ENCODE peak calls at places on chromosomes 1 and 21, in ten cellular contexts. One of them, this sample, is unnamed.

GRCh38 chr1:76944942-76945341 is 77.7 kb downstream of the ST6GALNAC5 start:
- DNase-seq in GM23338: no peak
- DNase-seq in HCT116: no peak
- DNase-seq in right atrium auricular region: no peak
- DNase-seq in heart left ventricle: no peak
- DNase-seq in psoas muscle: no peak
- DNase-seq in CD8-positive, alpha-beta T cell: no peak
- DNase-seq in keratinocyte: no peak
- DNase-seq in foreskin keratinocyte: no peak
- DNase-seq in right lobe of liver: no peak
- DNase-seq in this sample: no peak

GRCh38 chr1:205668951-205669340 is 11.4 kb downstream of the SLC45A3 start:
- DNase-seq in GM23338: no peak
- DNase-seq in HCT116: no peak
- DNase-seq in right atrium auricular region: no peak
- DNase-seq in heart left ventricle: no peak
- DNase-seq in psoas muscle: no peak
- DNase-seq in CD8-positive, alpha-beta T cell: no peak
- DNase-seq in keratinocyte: no peak
- DNase-seq in foreskin keratinocyte: no peak
- DNase-seq in right lobe of liver: peak; percentile 80
- DNase-seq in this sample: no peak

GRCh38 chr1:172219966-172220365 is 200.5 kb upstream of the C1orf105 start:
- DNase-seq in GM23338: no peak
- DNase-seq in HCT116: no peak
- DNase-seq in right atrium auricular region: no peak
- DNase-seq in heart left ventricle: no peak
- DNase-seq in psoas muscle: no peak
- DNase-seq in CD8-positive, alpha-beta T cell: no peak
- DNase-seq in keratinocyte: no peak
- DNase-seq in foreskin keratinocyte: no peak
- DNase-seq in right lobe of liver: no peak
- DNase-seq in this sample: no peak

GRCh38 chr1:208172389-208173140 is 71.6 kb downstream of the PLXNA2 start:
- DNase-seq in GM23338: no peak
- DNase-seq in HCT116: no peak
- DNase-seq in right atrium auricular region: no peak
- DNase-seq in heart left ventricle: no peak
- DNase-seq in psoas muscle: no peak
- DNase-seq in CD8-positive, alpha-beta T cell: no peak
- DNase-seq in keratinocyte: no peak
- DNase-seq in foreskin keratinocyte: peak; percentile 44
- DNase-seq in right lobe of liver: peak; percentile 66
- DNase-seq in this sample: no peak

GRCh38 chr1:246002725-246003441 is 504.2 kb downstream of the SMYD3 start:
- DNase-seq in GM23338: peak; percentile 93
- DNase-seq in HCT116: peak; percentile 73
- DNase-seq in right atrium auricular region: peak; percentile 91
- DNase-seq in heart left ventricle: peak; percentile 83
- DNase-seq in psoas muscle: peak; percentile 87
- DNase-seq in CD8-positive, alpha-beta T cell: peak; percentile 86
- DNase-seq in keratinocyte: no peak
- DNase-seq in foreskin keratinocyte: peak; percentile 62
- DNase-seq in right lobe of liver: peak; percentile 83
- DNase-seq in this sample: peak; percentile 91

GRCh38 chr1:67724928-67725560 is 40.0 kb downstream of the GADD45A start:
- DNase-seq in GM23338: no peak
- DNase-seq in HCT116: no peak
- DNase-seq in right atrium auricular region: no peak
- DNase-seq in heart left ventricle: peak; percentile 80
- DNase-seq in psoas muscle: no peak
- DNase-seq in CD8-positive, alpha-beta T cell: no peak
- DNase-seq in keratinocyte: no peak
- DNase-seq in foreskin keratinocyte: peak; percentile 77
- DNase-seq in right lobe of liver: no peak
- DNase-seq in this sample: no peak

GRCh38 chr1:212488436-212489283 is 55.9 kb downstream of the NENF start:
- DNase-seq in GM23338: no peak
- DNase-seq in HCT116: no peak
- DNase-seq in right atrium auricular region: peak; percentile 92
- DNase-seq in heart left ventricle: no peak
- DNase-seq in psoas muscle: peak; percentile 62
- DNase-seq in CD8-positive, alpha-beta T cell: no peak
- DNase-seq in keratinocyte: no peak
- DNase-seq in foreskin keratinocyte: peak; percentile 85
- DNase-seq in right lobe of liver: peak; percentile 71
- DNase-seq in this sample: no peak

GRCh38 chr1:167121375-167122120 is 27.7 kb downstream of the STYXL2 start:
- DNase-seq in GM23338: peak; percentile 73
- DNase-seq in HCT116: peak; percentile 18
- DNase-seq in right atrium auricular region: no peak
- DNase-seq in heart left ventricle: peak; percentile 33
- DNase-seq in psoas muscle: peak; percentile 67
- DNase-seq in CD8-positive, alpha-beta T cell: peak; percentile 40
- DNase-seq in keratinocyte: no peak
- DNase-seq in foreskin keratinocyte: peak; percentile 28
- DNase-seq in right lobe of liver: peak; percentile 63
- DNase-seq in this sample: peak; percentile 87

GRCh38 chr1:203996126-203996525 is 76.8 kb upstream of the SOX13 start:
- DNase-seq in GM23338: peak; percentile 86
- DNase-seq in HCT116: no peak
- DNase-seq in right atrium auricular region: no peak
- DNase-seq in heart left ventricle: no peak
- DNase-seq in psoas muscle: peak; percentile 64
- DNase-seq in CD8-positive, alpha-beta T cell: no peak
- DNase-seq in keratinocyte: no peak
- DNase-seq in foreskin keratinocyte: no peak
- DNase-seq in right lobe of liver: no peak
- DNase-seq in this sample: no peak

GRCh38 chr1:107820797-107821196 is 144.2 kb downstream of the VAV3 start:
- DNase-seq in GM23338: no peak
- DNase-seq in HCT116: no peak
- DNase-seq in right atrium auricular region: no peak
- DNase-seq in heart left ventricle: no peak
- DNase-seq in psoas muscle: no peak
- DNase-seq in CD8-positive, alpha-beta T cell: no peak
- DNase-seq in keratinocyte: no peak
- DNase-seq in foreskin keratinocyte: peak; percentile 66
- DNase-seq in right lobe of liver: no peak
- DNase-seq in this sample: no peak

DNA sequence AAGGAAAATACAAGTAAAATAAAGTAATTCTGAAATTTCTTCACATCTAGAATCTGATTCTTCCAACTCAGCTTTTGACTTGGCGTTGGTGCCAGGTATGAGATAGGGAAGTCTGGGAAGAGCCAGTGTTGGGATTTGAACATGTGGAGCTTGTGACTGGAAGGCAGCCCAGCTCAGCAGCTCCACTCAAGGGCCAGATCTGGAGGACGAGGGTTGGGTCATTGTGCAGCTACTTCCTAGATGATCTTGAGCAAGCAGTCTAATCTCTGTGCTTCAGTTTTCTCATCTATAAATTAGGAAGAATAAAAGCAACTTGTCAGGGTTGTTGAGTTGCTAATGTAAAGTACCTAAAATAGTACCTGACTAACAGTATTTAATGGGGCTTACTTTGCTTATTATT is 5.0 kb downstream of the ADARB1 start:
- DNase-seq in GM23338: no peak
- DNase-seq in HCT116: no peak
- DNase-seq in right atrium auricular region: no peak
- DNase-seq in heart left ventricle: no peak
- DNase-seq in psoas muscle: no peak
- DNase-seq in CD8-positive, alpha-beta T cell: no peak
- DNase-seq in keratinocyte: no peak
- DNase-seq in foreskin keratinocyte: no peak
- DNase-seq in right lobe of liver: no peak
- DNase-seq in this sample: no peak
- H3K4me1 ChIP-seq in GM23338: peaks cover 7% of the 10 kb centered on the region
- H3K4me1 ChIP-seq in HCT116: peaks cover 13% of the 10 kb centered on the region
- H3K4me1 ChIP-seq in right atrium auricular region: no peaks in the 10 kb centered on the region
- H3K4me1 ChIP-seq in heart left ventricle: peaks cover 33% of the 10 kb centered on the region
- H3K4me1 ChIP-seq in psoas muscle: peaks cover 23% of the 10 kb centered on the region
- H3K4me1 ChIP-seq in CD8-positive, alpha-beta T cell: peaks cover 86% of the 10 kb centered on the region
- H3K4me1 ChIP-seq in keratinocyte: peaks cover 21% of the 10 kb centered on the region
- H3K4me1 ChIP-seq in foreskin keratinocyte: peaks cover 15% of the 10 kb centered on the region
- H3K4me1 ChIP-seq in right lobe of liver: no peaks in the 10 kb centered on the region
- H3K4me1 ChIP-seq in this sample: peaks cover 5% of the 10 kb centered on the region

GRCh38 chr1:235901461-235901860 is 34.8 kb upstream of the LYST start:
- DNase-seq in GM23338: no peak
- DNase-seq in HCT116: no peak
- DNase-seq in right atrium auricular region: no peak
- DNase-seq in heart left ventricle: no peak
- DNase-seq in psoas muscle: no peak
- DNase-seq in CD8-positive, alpha-beta T cell: no peak
- DNase-seq in keratinocyte: no peak
- DNase-seq in foreskin keratinocyte: no peak
- DNase-seq in right lobe of liver: no peak
- DNase-seq in this sample: no peak
- TF ChIP-seq CTCF in GM23338: no peak
- TF ChIP-seq CTCF in HCT116: no peak
- TF ChIP-seq CTCF in right atrium auricular region: no peak
- TF ChIP-seq CTCF in heart left ventricle: no peak
- TF ChIP-seq CTCF in psoas muscle: no peak
- TF ChIP-seq CTCF in CD8-positive, alpha-beta T cell: no peak
- TF ChIP-seq CTCF in keratinocyte: no peak
- TF ChIP-seq CTCF in foreskin keratinocyte: no peak
- TF ChIP-seq CTCF in right lobe of liver: no peak
- TF ChIP-seq CTCF in this sample: no peak

DNA sequence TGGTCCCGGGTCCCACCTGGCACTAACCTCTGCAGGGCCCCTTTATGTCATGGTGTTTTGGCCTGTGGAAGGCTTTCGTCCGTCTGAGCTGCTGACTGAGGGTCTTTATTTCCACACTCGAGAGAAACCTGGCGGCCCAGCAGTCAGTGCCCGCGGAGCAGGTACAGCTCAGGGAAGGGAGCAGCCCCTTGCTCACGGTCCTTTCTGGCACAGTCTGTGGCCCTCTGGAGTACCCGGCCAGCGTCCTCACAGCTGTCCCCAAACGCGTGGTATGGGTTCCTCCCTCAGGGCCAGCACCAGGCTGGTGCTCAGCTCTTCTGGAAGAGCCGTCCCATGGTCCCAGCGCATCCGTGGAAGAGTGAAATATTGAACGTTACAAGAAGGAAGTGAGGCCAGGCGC is 24.3 kb downstream of the SKI start:
- DNase-seq in GM23338: no peak
- DNase-seq in HCT116: no peak
- DNase-seq in right atrium auricular region: no peak
- DNase-seq in heart left ventricle: no peak
- DNase-seq in psoas muscle: no peak
- DNase-seq in CD8-positive, alpha-beta T cell: no peak
- DNase-seq in keratinocyte: no peak
- DNase-seq in foreskin keratinocyte: no peak
- DNase-seq in right lobe of liver: no peak
- DNase-seq in this sample: no peak
- H3K27ac ChIP-seq in GM23338: peak overlapping the region; percentile 69
- H3K27ac ChIP-seq in HCT116: no peak overlapping the region
- H3K27ac ChIP-seq in right atrium auricular region: peak overlapping the region; percentile 49
- H3K27ac ChIP-seq in heart left ventricle: no peak overlapping the region
- H3K27ac ChIP-seq in psoas muscle: no peak overlapping the region
- H3K27ac ChIP-seq in CD8-positive, alpha-beta T cell: no peak overlapping the region
- H3K27ac ChIP-seq in keratinocyte: no peak overlapping the region
- H3K27ac ChIP-seq in foreskin keratinocyte: no peak overlapping the region
- H3K27ac ChIP-seq in right lobe of liver: no peak overlapping the region
- H3K27ac ChIP-seq in this sample: no peak overlapping the region

DNA sequence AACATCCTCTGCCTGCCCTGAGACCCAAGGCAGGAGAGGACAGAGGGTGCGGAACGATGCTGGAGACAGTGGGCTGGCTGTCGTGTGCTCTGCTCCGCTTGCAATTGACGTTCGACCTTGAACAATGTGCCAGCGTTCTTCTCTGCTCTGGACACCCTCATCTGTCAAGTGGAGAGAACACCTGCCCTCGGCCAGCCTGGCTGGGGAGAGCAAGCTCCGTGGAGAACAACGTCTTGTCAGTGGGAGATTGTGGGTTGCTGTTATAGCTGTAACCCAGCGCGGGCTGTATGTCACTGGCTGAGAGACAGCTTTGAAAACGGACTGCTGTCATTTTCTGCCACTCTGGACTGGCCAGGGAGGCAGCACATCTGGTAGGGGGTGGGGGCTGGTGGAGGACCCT is 14.7 kb downstream of the KIAA1614 start:
- DNase-seq in GM23338: no peak
- DNase-seq in HCT116: no peak
- DNase-seq in right atrium auricular region: no peak
- DNase-seq in heart left ventricle: peak; percentile 48
- DNase-seq in psoas muscle: no peak
- DNase-seq in CD8-positive, alpha-beta T cell: no peak
- DNase-seq in keratinocyte: no peak
- DNase-seq in foreskin keratinocyte: no peak
- DNase-seq in right lobe of liver: peak; percentile 30
- DNase-seq in this sample: peak; percentile 56
- H3K4me1 ChIP-seq in GM23338: peaks cover 34% of the 10 kb centered on the region
- H3K4me1 ChIP-seq in HCT116: no peaks in the 10 kb centered on the region
- H3K4me1 ChIP-seq in right atrium auricular region: no peaks in the 10 kb centered on the region
- H3K4me1 ChIP-seq in heart left ventricle: peaks cover 43% of the 10 kb centered on the region
- H3K4me1 ChIP-seq in psoas muscle: peaks cover 34% of the 10 kb centered on the region
- H3K4me1 ChIP-seq in CD8-positive, alpha-beta T cell: no peaks in the 10 kb centered on the region
- H3K4me1 ChIP-seq in keratinocyte: peaks cover 18% of the 10 kb centered on the region
- H3K4me1 ChIP-seq in foreskin keratinocyte: no peaks in the 10 kb centered on the region
- H3K4me1 ChIP-seq in right lobe of liver: no peaks in the 10 kb centered on the region
- H3K4me1 ChIP-seq in this sample: peaks cover 39% of the 10 kb centered on the region

GRCh38 chr1:228139931-228140723 is at the start of gene GUK1:
- DNase-seq in GM23338: peak; percentile 100
- DNase-seq in HCT116: peak; percentile 100
- DNase-seq in right atrium auricular region: peak; percentile 100
- DNase-seq in heart left ventricle: peak; percentile 100
- DNase-seq in psoas muscle: peak; percentile 100
- DNase-seq in CD8-positive, alpha-beta T cell: peak; percentile 100
- DNase-seq in keratinocyte: peak; percentile 99
- DNase-seq in foreskin keratinocyte: peak; percentile 99
- DNase-seq in right lobe of liver: peak; percentile 100
- DNase-seq in this sample: peak; percentile 100
- TF ChIP-seq CTCF in GM23338: no peak
- TF ChIP-seq CTCF in HCT116: no peak
- TF ChIP-seq CTCF in right atrium auricular region: no peak
- TF ChIP-seq CTCF in heart left ventricle: no peak
- TF ChIP-seq CTCF in psoas muscle: no peak
- TF ChIP-seq CTCF in CD8-positive, alpha-beta T cell: no peak
- TF ChIP-seq CTCF in keratinocyte: no peak
- TF ChIP-seq CTCF in foreskin keratinocyte: peak; percentile 61
- TF ChIP-seq CTCF in right lobe of liver: peak; percentile 52
- TF ChIP-seq CTCF in this sample: no peak

GRCh38 chr21:16851054-16851453 is 661.8 kb upstream of the CXADR start:
- DNase-seq in GM23338: peak; percentile 34
- DNase-seq in HCT116: no peak
- DNase-seq in right atrium auricular region: no peak
- DNase-seq in heart left ventricle: no peak
- DNase-seq in psoas muscle: no peak
- DNase-seq in CD8-positive, alpha-beta T cell: no peak
- DNase-seq in keratinocyte: no peak
- DNase-seq in foreskin keratinocyte: no peak
- DNase-seq in right lobe of liver: no peak
- DNase-seq in this sample: no peak

GRCh38 chr21:16855164-16855667 is 657.6 kb upstream of the CXADR start:
- DNase-seq in GM23338: no peak
- DNase-seq in HCT116: no peak
- DNase-seq in right atrium auricular region: no peak
- DNase-seq in heart left ventricle: no peak
- DNase-seq in psoas muscle: no peak
- DNase-seq in CD8-positive, alpha-beta T cell: no peak
- DNase-seq in keratinocyte: no peak
- DNase-seq in foreskin keratinocyte: no peak
- DNase-seq in right lobe of liver: no peak
- DNase-seq in this sample: no peak
- H3K27ac ChIP-seq in GM23338: no peak overlapping the region
- H3K27ac ChIP-seq in HCT116: no peak overlapping the region
- H3K27ac ChIP-seq in right atrium auricular region: no peak overlapping the region
- H3K27ac ChIP-seq in heart left ventricle: no peak overlapping the region
- H3K27ac ChIP-seq in psoas muscle: no peak overlapping the region
- H3K27ac ChIP-seq in CD8-positive, alpha-beta T cell: no peak overlapping the region
- H3K27ac ChIP-seq in keratinocyte: no peak overlapping the region
- H3K27ac ChIP-seq in foreskin keratinocyte: no peak overlapping the region
- H3K27ac ChIP-seq in right lobe of liver: no peak overlapping the region
- H3K27ac ChIP-seq in this sample: no peak overlapping the region

GRCh38 chr1:154931940-154932487 is 4.5 kb downstream of the PMVK start:
- DNase-seq in GM23338: no peak
- DNase-seq in HCT116: peak; percentile 72
- DNase-seq in right atrium auricular region: no peak
- DNase-seq in heart left ventricle: no peak
- DNase-seq in psoas muscle: no peak
- DNase-seq in CD8-positive, alpha-beta T cell: no peak
- DNase-seq in keratinocyte: peak; percentile 41
- DNase-seq in foreskin keratinocyte: peak; percentile 49
- DNase-seq in right lobe of liver: peak; percentile 94
- DNase-seq in this sample: peak; percentile 88
- H3K4me1 ChIP-seq in GM23338: peaks cover 5% of the 10 kb centered on the region
- H3K4me1 ChIP-seq in HCT116: peaks cover 20% of the 10 kb centered on the region
- H3K4me1 ChIP-seq in right atrium auricular region: no peaks in the 10 kb centered on the region
- H3K4me1 ChIP-seq in heart left ventricle: peaks cover 13% of the 10 kb centered on the region
- H3K4me1 ChIP-seq in psoas muscle: no peaks in the 10 kb centered on the region
- H3K4me1 ChIP-seq in CD8-positive, alpha-beta T cell: peaks cover 11% of the 10 kb centered on the region
- H3K4me1 ChIP-seq in keratinocyte: peaks cover 18% of the 10 kb centered on the region
- H3K4me1 ChIP-seq in foreskin keratinocyte: peaks cover 10% of the 10 kb centered on the region
- H3K4me1 ChIP-seq in right lobe of liver: peaks cover 25% of the 10 kb centered on the region
- H3K4me1 ChIP-seq in this sample: no peaks in the 10 kb centered on the region